ENCODE peak calls at places on chromosomes 16 and 17, in four cellular contexts. U is transverse colon, F is endothelial cell, A is GM23338. D is an unnamed sample.
A peak's percentile ranks its signal among the peaks of the same experiment; 100 is the strongest.

GRCh38 chr16:4323845-4324478 is 8.1 kb downstream of the GLIS2 start:
- DNase-seq in F (peak; percentile 36), A (peak; percentile 87), U (peak; percentile 40), D (no peak)

GRCh38 chr17:17526369-17526768 is 30.2 kb upstream of the RASD1 start:
- DNase-seq in U (no peak), F (no peak), A (no peak), D (no peak)

GRCh38 chr17:17824780-17825614 is 11.8 kb downstream of the SREBF1 start:
- DNase-seq in F (no peak), U (no peak), A (peak; percentile 61), D (no peak)

GRCh38 chr17:1710807-1711553 is 803 bp upstream of the TLCD2 start:
- DNase-seq in U (no peak), A (peak; percentile 70), F (no peak), D (no peak)

GRCh38 chr17:12107905-12108304 is 87.2 kb downstream of the MAP2K4 start:
- DNase-seq in A (no peak), U (no peak), F (no peak), D (no peak)

GRCh38 chr16:68668266-68668665 is 23.2 kb downstream of the CDH3 start:
- DNase-seq in U (no peak), A (no peak), F (no peak), D (no peak)

GRCh38 chr17:32569171-32570080 is 82.6 kb downstream of the CDK5R1 start:
- DNase-seq in A (no peak), U (no peak), F (no peak), D (no peak)

GRCh38 chr17:19253112-19253511 is 15.9 kb downstream of the EPN2 start:
- DNase-seq in F (no peak), A (no peak), U (no peak), D (no peak)

GRCh38 chr17:73088561-73088960 is 3.9 kb downstream of the SLC39A11 start:
- DNase-seq in F (no peak), U (no peak), A (no peak), D (no peak)

GRCh38 chr16:3190949-3191353 is 2.9 kb downstream of the OR1F1 start:
- DNase-seq in A (no peak), F (no peak), U (no peak), D (no peak)

GRCh38 chr17:83050651-83051422 is 28.6 kb upstream of the METRNL start:
- DNase-seq in F (peak; percentile 2), U (peak; percentile 73), A (peak; percentile 57), D (peak; percentile 86)

GRCh38 chr17:835263-835662 is 53.1 kb downstream of the MRM3 start:
- DNase-seq in F (no peak), U (no peak), A (peak; percentile 90), D (no peak)

GRCh38 chr16:75317101-75317522 is 65.7 kb upstream of the BCAR1 start:
- DNase-seq in U (no peak), A (no peak), F (no peak), D (no peak)

GRCh38 chr17:28170771-28171170 is 128.3 kb downstream of the NLK start:
- DNase-seq in A (no peak), F (no peak), U (no peak), D (no peak)

GRCh38 chr17:67132366-67132765 is 88.0 kb downstream of the CACNG1 start:
- DNase-seq in A (no peak), U (no peak), F (no peak), D (no peak)

GRCh38 chr17:73744411-73744810 is 100.2 kb upstream of the SDK2 start:
- DNase-seq in A (no peak), U (no peak), F (no peak), D (no peak)

GRCh38 chr16:9849697-9850245 is 332.5 kb downstream of the GRIN2A start:
- DNase-seq in A (no peak), U (no peak), F (no peak), D (no peak)

GRCh38 chr17:43536236-43537088 is 9.7 kb downstream of the ETV4 start:
- DNase-seq in F (no peak), U (no peak), A (peak; percentile 27), D (no peak)

GRCh38 chr16:20911361-20911760 is 10.8 kb downstream of the LYRM1 start:
- DNase-seq in A (no peak), F (no peak), U (no peak), D (no peak)

GRCh38 chr17:69819316-69820087 is 255.5 kb upstream of the KCNJ16 start:
- DNase-seq in F (no peak), U (no peak), A (no peak), D (no peak)

GRCh38 chr17:13601776-13602551 is at the start of gene HS3ST3A1:
- DNase-seq in A (peak; percentile 94), F (peak; percentile 63), U (peak; percentile 15), D (peak; percentile 36)

GRCh38 chr16:65769055-65769465 is 597.4 kb upstream of the CDH5 start:
- DNase-seq in A (no peak), U (no peak), F (peak; percentile 34), D (no peak)

GRCh38 chr17:73401911-73402310 is 90.1 kb upstream of the CDC42EP4 start:
- DNase-seq in F (peak; percentile 80), U (no peak), A (peak; percentile 81), D (peak; percentile 4)

GRCh38 chr16:19095699-19096098 is 18.1 kb upstream of the ITPRIPL2 start:
- DNase-seq in A (peak; percentile 57), F (no peak), U (no peak), D (no peak)

GRCh38 chr17:64331366-64331765 is 59.3 kb downstream of the PECAM1 start:
- DNase-seq in A (no peak), U (no peak), F (no peak), D (no peak)

GRCh38 chr17:41421617-41422016 is 2.8 kb downstream of the KRT37 start:
- DNase-seq in A (no peak), F (no peak), U (no peak), D (no peak)

GRCh38 chr17:57714660-57715059 is 30.4 kb downstream of the CCDC182 start:
- DNase-seq in U (no peak), A (no peak), F (no peak), D (no peak)

GRCh38 chr16:31471875-31472558 is at the start of gene TGFB1I1:
- DNase-seq in F (no peak), U (peak; percentile 68), A (peak; percentile 57), D (peak; percentile 56)

GRCh38 chr16:14310519-14310991 is 239.4 kb downstream of the MRTFB start:
- DNase-seq in A (peak; percentile 69), F (no peak), U (peak; percentile 44), D (no peak)

DNA sequence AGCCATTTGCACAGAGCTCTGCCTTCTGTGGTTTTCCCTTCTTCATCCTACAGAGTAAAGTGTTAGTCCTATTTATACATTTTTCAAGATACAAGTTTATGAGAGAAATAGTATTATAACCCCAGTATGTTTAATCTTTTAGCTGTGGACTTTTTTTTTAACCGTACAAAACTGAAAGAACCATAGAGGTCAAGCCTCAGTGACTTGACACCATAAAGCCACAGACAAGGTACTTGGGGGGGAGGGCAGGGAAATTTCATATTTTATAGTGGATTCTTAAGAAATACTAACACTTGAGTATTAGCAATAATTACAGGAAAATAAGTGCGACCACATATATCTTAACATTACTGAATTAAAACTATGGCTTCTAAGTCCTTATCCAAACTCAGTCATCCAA is 17.0 kb upstream of the RAB11FIP4 start:
- DNase-seq in A (no peak), U (no peak), F (no peak), D (no peak)
- TF ChIP-seq CTCF in A (no peak), U (no peak), F (no peak), D (no peak)

GRCh38 chr17:15341966-15342365 is 569 bp upstream of the TEKT3 start:
- DNase-seq in U (no peak), F (no peak), A (no peak), D (no peak)

GRCh38 chr17:15343749-15344148 is 2.4 kb upstream of the TEKT3 start:
- DNase-seq in A (no peak), F (no peak), U (no peak), D (no peak)

GRCh38 chr17:15341385-15341849 is at the start of gene TEKT3:
- DNase-seq in U (peak; percentile 89), A (peak; percentile 97), F (peak; percentile 89), D (peak; percentile 91)

GRCh38 chr17:15340966-15341365 is 431 bp downstream of the TEKT3 start:
- DNase-seq in F (peak; percentile 18), U (no peak), A (peak; percentile 60), D (no peak)

DNA sequence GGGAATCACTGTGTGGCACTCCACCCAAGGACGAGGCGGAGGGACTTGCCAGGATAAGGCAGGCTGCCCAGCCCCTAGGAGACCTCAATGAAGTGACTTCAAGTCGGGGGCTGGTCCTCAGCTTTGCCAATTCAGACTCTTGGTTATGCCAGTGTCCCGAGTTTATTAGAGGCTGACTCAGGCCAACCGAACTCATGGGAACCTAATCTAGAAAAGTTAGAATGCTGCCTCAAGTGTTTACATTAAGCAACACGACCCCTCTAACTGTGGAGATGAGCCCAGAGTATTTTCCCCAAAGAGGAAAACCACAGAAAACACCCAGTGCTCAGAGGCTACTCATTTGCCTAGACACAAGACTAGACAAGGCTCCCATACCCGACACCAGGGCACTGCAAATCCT is 1.1 kb upstream of the TEKT3 start:
- DNase-seq in A (no peak), F (no peak), U (no peak), D (no peak)
- TF ChIP-seq CTCF in A (no peak), F (no peak), U (no peak), D (no peak)

DNA sequence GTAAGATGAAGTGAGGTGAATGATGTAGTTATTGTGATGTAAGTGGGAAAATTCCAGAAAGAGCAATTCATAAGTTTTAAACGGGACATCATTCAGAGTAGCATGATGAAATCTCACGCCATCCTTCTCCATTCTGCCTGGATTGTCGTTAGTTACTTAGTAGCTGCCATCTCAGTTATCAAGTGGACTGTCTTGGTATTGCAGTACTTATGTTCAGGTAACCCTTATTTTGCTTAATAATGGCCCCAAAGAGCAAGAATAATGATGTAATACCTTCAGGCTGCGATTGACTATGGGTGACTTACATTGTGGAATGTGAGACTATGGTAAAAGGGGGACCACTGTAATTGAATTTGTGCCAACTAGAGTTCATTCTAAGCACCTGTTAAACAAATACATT is 234.1 kb upstream of the TOM1L1 start:
- DNase-seq in U (no peak), F (no peak), A (peak; percentile 41), D (no peak)
- TF ChIP-seq CTCF in U (no peak), F (no peak), A (no peak), D (no peak)

GRCh38 chr16:71216714-71217113 is 13.8 kb downstream of the HYDIN start:
- DNase-seq in A (peak; percentile 49), U (no peak), F (no peak), D (no peak)

GRCh38 chr16:71214771-71215381 is 15.6 kb downstream of the HYDIN start:
- DNase-seq in A (peak; percentile 43), U (no peak), F (no peak), D (no peak)
- TF ChIP-seq CTCF in A (peak; percentile 62), U (no peak), F (no peak), D (no peak)

DNA sequence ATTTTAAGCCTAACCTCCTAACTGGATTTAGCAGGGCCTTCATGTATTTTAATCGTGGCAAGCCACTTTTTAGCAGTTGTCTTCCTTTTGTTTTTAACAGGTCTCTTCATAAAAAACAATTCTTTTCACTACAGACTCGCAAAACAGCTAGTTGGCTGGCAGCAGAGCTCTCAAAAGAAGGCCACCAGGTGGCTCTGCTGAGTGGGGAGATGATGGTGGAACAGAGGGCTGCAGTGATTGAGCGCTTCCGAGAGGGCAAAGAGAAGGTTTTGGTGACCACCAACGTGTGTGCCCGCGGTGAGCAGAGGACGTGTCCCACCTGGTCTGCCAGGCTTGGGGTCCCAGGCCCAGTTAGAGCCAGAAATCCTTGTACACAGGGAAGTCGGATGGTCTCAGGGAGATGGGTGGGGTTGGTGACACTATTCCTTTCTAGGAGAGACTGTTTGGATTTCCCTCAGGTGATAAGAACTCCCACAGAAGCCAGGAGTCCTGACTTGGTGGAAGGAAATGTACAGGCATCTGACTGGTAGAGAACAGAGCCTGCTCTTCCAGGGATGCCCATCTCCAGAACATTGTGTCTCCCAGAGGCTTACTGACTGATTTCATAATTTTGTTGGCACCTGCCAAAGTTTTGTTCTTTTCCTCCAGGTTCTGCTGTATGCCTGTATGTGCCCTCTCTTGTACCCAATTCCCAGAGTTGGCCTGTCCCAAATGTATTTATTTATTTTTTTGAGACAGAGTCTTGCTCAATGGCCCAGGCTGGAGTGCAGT is 14.9 kb upstream of the DDX19A start:
- DNase-seq in A (peak; percentile 48), F (peak; percentile 14), U (no peak), D (no peak)
- TF ChIP-seq CTCF in A (peak; percentile 59), F (peak; percentile 25), U (peak; percentile 35), D (no peak)